ENCODE peak calls at places on chromosomes 4 and X, in five cellular contexts. O is fibroblast of mammary gland; A is effector CD4-positive, alpha-beta T cell; H is NCI-H146; I is omental fat pad. X is an unnamed sample.

GRCh38 chr4:8201341-8201781 is 2.3 kb downstream of the SH3TC1 start:
- DNase-seq in A (no peak), I (no peak), H (no peak), O (no peak), X (no peak)

GRCh38 chr4:14309429-14309828 is 681.9 kb upstream of the BOD1L1 start:
- DNase-seq in A (no peak), H (no peak), O (no peak), I (no peak), X (no peak)

GRCh38 chrX:49266536-49267445 is 2.3 kb upstream of the FOXP3 start:
- DNase-seq in O (no peak), H (peak; percentile 26), A (no peak), I (no peak), X (no peak)

GRCh38 chr4:122331195-122331594 is 47.6 kb upstream of the ADAD1 start:
- DNase-seq in O (no peak), I (no peak), H (no peak), A (no peak), X (no peak)

GRCh38 chr4:924107-925096 is 7.7 kb downstream of the GAK start:
- DNase-seq in O (peak; percentile 59), A (no peak), I (no peak), H (no peak), X (no peak)

GRCh38 chr4:92305148-92305877 is 1.5 kb downstream of the GRID2 start:
- DNase-seq in O (peak; percentile 3), H (peak; percentile 51), I (no peak), A (no peak), X (peak; percentile 83)

GRCh38 chr4:168433576-168433975 is 46.7 kb downstream of the DDX60L start:
- DNase-seq in O (peak; percentile 27), H (no peak), A (no peak), I (no peak), X (no peak)

GRCh38 chr4:15653864-15654391 is 1.2 kb downstream of the FBXL5 start:
- DNase-seq in O (peak; percentile 57), I (no peak), H (peak; percentile 42), A (no peak), X (no peak)

GRCh38 chr4:158786155-158786581 is 17.3 kb downstream of the FNIP2 start:
- DNase-seq in A (no peak), O (no peak), I (no peak), H (peak; percentile 12), X (no peak)

GRCh38 chr4:169070895-169071218 is 60.8 kb upstream of the CBR4 start:
- DNase-seq in A (no peak), I (no peak), H (peak; percentile 57), O (peak; percentile 9), X (no peak)

GRCh38 chr4:147843162-147843561 is 111.3 kb downstream of the ARHGAP10 start:
- DNase-seq in I (no peak), H (peak; percentile 0), A (no peak), O (no peak), X (no peak)

GRCh38 chr4:7505116-7505900 is 70.6 kb upstream of the PSAPL1 start:
- DNase-seq in H (no peak), A (no peak), I (no peak), O (no peak), X (no peak)

GRCh38 chrX:11786862-11787261 is 28.8 kb downstream of the MSL3 start:
- DNase-seq in A (no peak), I (no peak), O (peak; percentile 7), H (no peak), X (no peak)

GRCh38 chr4:10704050-10704810 is 19.7 kb upstream of the CLNK start:
- DNase-seq in A (no peak), O (peak; percentile 21), H (no peak), I (no peak), X (no peak)

GRCh38 chr4:74874785-74875367 is 58.0 kb upstream of the PARM1 start:
- DNase-seq in I (no peak), H (peak; percentile 70), A (no peak), O (peak; percentile 81), X (peak; percentile 28)

GRCh38 chr4:27789768-27790167 is 929.1 kb downstream of the STIM2 start:
- DNase-seq in O (peak; percentile 35), A (no peak), I (no peak), H (no peak), X (no peak)

GRCh38 chrX:85977218-85977617 is 70.1 kb downstream of the CHM start:
- DNase-seq in A (no peak), I (no peak), H (no peak), O (no peak), X (no peak)

GRCh38 chr4:46387956-46388355 is 2.0 kb downstream of the GABRA2 start:
- DNase-seq in A (no peak), O (no peak), I (no peak), H (no peak), X (no peak)

GRCh38 chrX:153647461-153648357 is 706 bp downstream of the DUSP9 start:
- DNase-seq in I (peak; percentile 15), H (no peak), O (no peak), A (no peak), X (no peak)

GRCh38 chrX:41785685-41786084 is 61.7 kb downstream of the GPR82 start:
- DNase-seq in H (no peak), O (peak; percentile 63), A (no peak), I (no peak), X (no peak)

GRCh38 chr4:154292589-154292988 is 199.0 kb downstream of the DCHS2 start:
- DNase-seq in I (no peak), O (no peak), A (no peak), H (no peak), X (no peak)

GRCh38 chrX:65601530-65602281 is 65.7 kb upstream of the MSN start:
- DNase-seq in O (peak; percentile 91), H (no peak), A (peak; percentile 35), I (no peak), X (peak; percentile 94)

GRCh38 chrX:65697173-65697572 is 29.7 kb downstream of the MSN start:
- DNase-seq in I (no peak), H (no peak), O (peak; percentile 61), A (no peak), X (no peak)

GRCh38 chr4:70721747-70722146 is at the start of gene RUFY3:
- DNase-seq in I (no peak), O (peak; percentile 98), H (peak; percentile 93), A (no peak), X (no peak)

GRCh38 chr4:41620594-41621256 is 82.8 kb downstream of the LIMCH1 start:
- DNase-seq in I (no peak), O (no peak), H (no peak), A (no peak), X (no peak)

GRCh38 chrX:135974279-135974856 is 580 bp upstream of the MMGT1 start:
- DNase-seq in I (peak; percentile 36), O (peak; percentile 52), H (peak; percentile 81), A (peak; percentile 62), X (peak; percentile 51)

GRCh38 chrX:19005909-19006308 is 22.0 kb upstream of the PHKA2 start:
- DNase-seq in O (no peak), I (no peak), H (no peak), A (no peak), X (no peak)

GRCh38 chr4:1628892-1629703 is 55.0 kb downstream of the FAM53A start:
- DNase-seq in O (peak; percentile 28), A (peak; percentile 68), I (peak; percentile 68), H (peak; percentile 27), X (peak; percentile 90)

GRCh38 chr4:169116270-169116901 is 106.3 kb upstream of the CBR4 start:
- DNase-seq in O (peak; percentile 48), A (no peak), H (no peak), I (no peak), X (no peak)

X was measured in lower leg skin.